ENCODE peak calls at places on chromosomes 5 and 9, in nine cellular contexts. One of them, this sample, is unnamed.

GRCh38 chr5:160260881-160261815 is 31.8 kb downstream of the FABP6 start:
- DNase-seq in ascending aorta: no peak
- DNase-seq in GM12865: peak
- DNase-seq in CD4-positive, CD25-positive, alpha-beta regulatory T cell: no peak
- DNase-seq in astrocyte of the spinal cord: peak
- DNase-seq in esophagus squamous epithelium: no peak
- DNase-seq in bronchial epithelial cell: peak
- DNase-seq in IMR-90: peak
- DNase-seq in HFF-Myc: no peak
- DNase-seq in this sample: peak

GRCh38 chr9:126939821-126940221 is 25.2 kb downstream of the RALGPS1 start:
- DNase-seq in ascending aorta: no peak
- DNase-seq in CD4-positive, CD25-positive, alpha-beta regulatory T cell: no peak
- DNase-seq in GM12865: no peak
- DNase-seq in esophagus squamous epithelium: no peak
- DNase-seq in astrocyte of the spinal cord: no peak
- DNase-seq in bronchial epithelial cell: no peak
- DNase-seq in HFF-Myc: no peak
- DNase-seq in IMR-90: no peak
- DNase-seq in this sample: no peak

GRCh38 chr9:127628644-127629467 is 16.8 kb downstream of the STXBP1 start:
- DNase-seq in esophagus squamous epithelium: no peak
- DNase-seq in bronchial epithelial cell: peak
- DNase-seq in IMR-90: no peak
- DNase-seq in HFF-Myc: no peak
- DNase-seq in astrocyte of the spinal cord: no peak
- DNase-seq in CD4-positive, CD25-positive, alpha-beta regulatory T cell: no peak
- DNase-seq in ascending aorta: no peak
- DNase-seq in GM12865: no peak
- DNase-seq in this sample: no peak

GRCh38 chr5:157540707-157541451 is 34.7 kb downstream of the ADAM19 start:
- DNase-seq in IMR-90: peak
- DNase-seq in ascending aorta: peak
- DNase-seq in astrocyte of the spinal cord: peak
- DNase-seq in CD4-positive, CD25-positive, alpha-beta regulatory T cell: peak
- DNase-seq in GM12865: peak
- DNase-seq in esophagus squamous epithelium: peak
- DNase-seq in HFF-Myc: no peak
- DNase-seq in bronchial epithelial cell: peak
- DNase-seq in this sample: no peak

GRCh38 chr9:82563841-82564240 is 499.1 kb downstream of the RASEF start:
- DNase-seq in bronchial epithelial cell: no peak
- DNase-seq in ascending aorta: no peak
- DNase-seq in CD4-positive, CD25-positive, alpha-beta regulatory T cell: no peak
- DNase-seq in astrocyte of the spinal cord: no peak
- DNase-seq in HFF-Myc: no peak
- DNase-seq in esophagus squamous epithelium: no peak
- DNase-seq in GM12865: no peak
- DNase-seq in IMR-90: no peak
- DNase-seq in this sample: no peak

GRCh38 chr9:131503626-131504465 is 1.1 kb downstream of the POMT1 start:
- DNase-seq in HFF-Myc: no peak
- DNase-seq in astrocyte of the spinal cord: peak
- DNase-seq in IMR-90: peak
- DNase-seq in CD4-positive, CD25-positive, alpha-beta regulatory T cell: peak
- DNase-seq in bronchial epithelial cell: peak
- DNase-seq in GM12865: peak
- DNase-seq in ascending aorta: no peak
- DNase-seq in esophagus squamous epithelium: no peak
- DNase-seq in this sample: no peak

GRCh38 chr5:83253731-83254130 is 176.4 kb downstream of the XRCC4 start:
- DNase-seq in ascending aorta: no peak
- DNase-seq in GM12865: no peak
- DNase-seq in bronchial epithelial cell: no peak
- DNase-seq in CD4-positive, CD25-positive, alpha-beta regulatory T cell: no peak
- DNase-seq in IMR-90: no peak
- DNase-seq in astrocyte of the spinal cord: peak
- DNase-seq in esophagus squamous epithelium: no peak
- DNase-seq in HFF-Myc: no peak
- DNase-seq in this sample: peak

GRCh38 chr9:108603141-108603540 is 252.6 kb downstream of the ACTL7B start:
- DNase-seq in ascending aorta: no peak
- DNase-seq in HFF-Myc: no peak
- DNase-seq in IMR-90: no peak
- DNase-seq in astrocyte of the spinal cord: no peak
- DNase-seq in CD4-positive, CD25-positive, alpha-beta regulatory T cell: no peak
- DNase-seq in esophagus squamous epithelium: no peak
- DNase-seq in GM12865: no peak
- DNase-seq in bronchial epithelial cell: peak
- DNase-seq in this sample: no peak

GRCh38 chr5:88883059-88883565 is at the start of gene MEF2C:
- DNase-seq in CD4-positive, CD25-positive, alpha-beta regulatory T cell: no peak
- DNase-seq in IMR-90: peak
- DNase-seq in esophagus squamous epithelium: peak
- DNase-seq in ascending aorta: peak
- DNase-seq in astrocyte of the spinal cord: peak
- DNase-seq in bronchial epithelial cell: peak
- DNase-seq in HFF-Myc: peak
- DNase-seq in GM12865: peak
- DNase-seq in this sample: peak

GRCh38 chr9:21761309-21761901 is 41.0 kb upstream of the MTAP start:
- DNase-seq in CD4-positive, CD25-positive, alpha-beta regulatory T cell: no peak
- DNase-seq in ascending aorta: no peak
- DNase-seq in esophagus squamous epithelium: no peak
- DNase-seq in IMR-90: no peak
- DNase-seq in astrocyte of the spinal cord: peak
- DNase-seq in bronchial epithelial cell: no peak
- DNase-seq in GM12865: peak
- DNase-seq in HFF-Myc: no peak
- DNase-seq in this sample: peak

GRCh38 chr5:96492654-96493053 is 59.6 kb upstream of the PCSK1 start:
- DNase-seq in CD4-positive, CD25-positive, alpha-beta regulatory T cell: no peak
- DNase-seq in astrocyte of the spinal cord: no peak
- DNase-seq in IMR-90: no peak
- DNase-seq in GM12865: no peak
- DNase-seq in HFF-Myc: no peak
- DNase-seq in bronchial epithelial cell: no peak
- DNase-seq in ascending aorta: no peak
- DNase-seq in esophagus squamous epithelium: no peak
- DNase-seq in this sample: no peak

GRCh38 chr9:37390759-37391158 is 31.7 kb upstream of the GRHPR start:
- DNase-seq in HFF-Myc: no peak
- DNase-seq in bronchial epithelial cell: peak
- DNase-seq in GM12865: peak
- DNase-seq in IMR-90: no peak
- DNase-seq in ascending aorta: no peak
- DNase-seq in CD4-positive, CD25-positive, alpha-beta regulatory T cell: no peak
- DNase-seq in esophagus squamous epithelium: no peak
- DNase-seq in astrocyte of the spinal cord: no peak
- DNase-seq in this sample: no peak

GRCh38 chr9:74025402-74025894 is 471.7 kb upstream of the RORB start:
- DNase-seq in IMR-90: no peak
- DNase-seq in CD4-positive, CD25-positive, alpha-beta regulatory T cell: no peak
- DNase-seq in esophagus squamous epithelium: no peak
- DNase-seq in HFF-Myc: no peak
- DNase-seq in GM12865: no peak
- DNase-seq in bronchial epithelial cell: peak
- DNase-seq in astrocyte of the spinal cord: peak
- DNase-seq in ascending aorta: no peak
- DNase-seq in this sample: peak

GRCh38 chr9:94672811-94673487 is 33.6 kb upstream of the FBP1 start:
- DNase-seq in CD4-positive, CD25-positive, alpha-beta regulatory T cell: no peak
- DNase-seq in GM12865: no peak
- DNase-seq in HFF-Myc: no peak
- DNase-seq in ascending aorta: no peak
- DNase-seq in bronchial epithelial cell: peak
- DNase-seq in astrocyte of the spinal cord: peak
- DNase-seq in esophagus squamous epithelium: no peak
- DNase-seq in IMR-90: peak
- DNase-seq in this sample: no peak

GRCh38 chr9:114606068-114606467 is 5.0 kb upstream of the TMEM268 start:
- DNase-seq in HFF-Myc: no peak
- DNase-seq in ascending aorta: no peak
- DNase-seq in CD4-positive, CD25-positive, alpha-beta regulatory T cell: no peak
- DNase-seq in IMR-90: no peak
- DNase-seq in astrocyte of the spinal cord: no peak
- DNase-seq in GM12865: no peak
- DNase-seq in bronchial epithelial cell: no peak
- DNase-seq in esophagus squamous epithelium: no peak
- DNase-seq in this sample: no peak

GRCh38 chr9:121906074-121906520 is 187.0 kb downstream of the TTLL11 start:
- DNase-seq in ascending aorta: no peak
- DNase-seq in astrocyte of the spinal cord: no peak
- DNase-seq in bronchial epithelial cell: peak
- DNase-seq in HFF-Myc: no peak
- DNase-seq in esophagus squamous epithelium: no peak
- DNase-seq in GM12865: no peak
- DNase-seq in CD4-positive, CD25-positive, alpha-beta regulatory T cell: no peak
- DNase-seq in IMR-90: peak
- DNase-seq in this sample: no peak

GRCh38 chr9:18979367-18979766 is 53.6 kb downstream of the SAXO1 start:
- DNase-seq in astrocyte of the spinal cord: peak
- DNase-seq in ascending aorta: no peak
- DNase-seq in CD4-positive, CD25-positive, alpha-beta regulatory T cell: no peak
- DNase-seq in bronchial epithelial cell: peak
- DNase-seq in HFF-Myc: no peak
- DNase-seq in GM12865: no peak
- DNase-seq in IMR-90: peak
- DNase-seq in esophagus squamous epithelium: no peak
- DNase-seq in this sample: no peak

DNA sequence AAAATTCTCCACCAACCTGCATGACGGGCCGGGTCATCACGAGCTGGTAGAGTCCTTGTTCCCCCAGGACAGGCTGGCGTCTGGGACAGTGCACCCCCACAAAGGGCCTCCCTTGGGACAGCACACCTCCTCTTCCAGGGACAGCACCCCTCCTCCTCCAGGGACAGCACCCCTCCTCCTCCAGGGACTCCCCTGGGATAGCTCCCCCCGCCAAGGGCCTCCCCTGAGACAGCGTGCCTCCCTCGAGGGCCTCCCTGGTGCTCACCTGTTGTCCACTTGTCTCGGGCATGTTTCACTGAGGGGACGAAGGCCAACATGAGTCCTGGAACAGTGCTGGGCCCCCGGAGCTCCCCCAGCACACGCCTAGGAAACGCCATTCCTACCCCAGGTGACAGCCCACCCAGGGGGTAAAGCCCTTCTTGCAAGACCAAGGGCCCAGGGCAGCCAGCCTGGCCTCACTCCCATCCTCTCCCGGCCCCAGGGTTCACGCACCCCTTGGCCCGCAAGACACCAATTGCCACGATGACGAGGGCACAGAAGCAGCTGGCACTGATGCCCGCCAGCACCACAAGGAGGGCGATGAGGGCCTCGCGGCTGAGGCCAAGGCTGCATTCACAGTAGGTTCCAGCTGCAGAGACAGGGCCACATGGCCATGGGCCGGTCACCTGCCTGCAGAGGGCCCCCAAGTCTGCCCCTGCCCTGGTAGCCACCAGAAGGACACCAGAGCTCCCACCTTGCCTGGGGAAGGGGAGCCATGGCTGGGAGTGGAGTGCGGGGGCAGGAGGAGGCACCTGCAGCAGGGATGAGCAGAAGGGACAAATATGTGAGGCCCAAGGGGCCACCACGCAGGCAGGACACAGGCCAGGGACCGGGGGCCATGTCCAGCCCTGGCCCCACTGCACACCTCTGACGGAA is at the start of gene TMEM210:
- DNase-seq in CD4-positive, CD25-positive, alpha-beta regulatory T cell: no peak
- DNase-seq in astrocyte of the spinal cord: no peak
- DNase-seq in ascending aorta: no peak
- DNase-seq in IMR-90: no peak
- DNase-seq in bronchial epithelial cell: no peak
- DNase-seq in GM12865: no peak
- DNase-seq in esophagus squamous epithelium: no peak
- DNase-seq in HFF-Myc: no peak
- DNase-seq in this sample: no peak
- H3K4me3 ChIP-seq in CD4-positive, CD25-positive, alpha-beta regulatory T cell: no peak
- H3K4me3 ChIP-seq in astrocyte of the spinal cord: no peak
- H3K4me3 ChIP-seq in ascending aorta: no peak
- H3K4me3 ChIP-seq in IMR-90: no peak
- H3K4me3 ChIP-seq in bronchial epithelial cell: no peak
- H3K4me3 ChIP-seq in GM12865: no peak
- H3K4me3 ChIP-seq in esophagus squamous epithelium: no peak
- H3K4me3 ChIP-seq in HFF-Myc: no peak
- H3K4me3 ChIP-seq in this sample: no peak

GRCh38 chr9:107286057-107286456 is 3.0 kb downstream of the RAD23B start:
- DNase-seq in HFF-Myc: no peak
- DNase-seq in astrocyte of the spinal cord: no peak
- DNase-seq in esophagus squamous epithelium: no peak
- DNase-seq in GM12865: no peak
- DNase-seq in IMR-90: peak
- DNase-seq in ascending aorta: no peak
- DNase-seq in bronchial epithelial cell: peak
- DNase-seq in CD4-positive, CD25-positive, alpha-beta regulatory T cell: no peak
- DNase-seq in this sample: no peak
- H3K4me3 ChIP-seq in HFF-Myc: peak
- H3K4me3 ChIP-seq in astrocyte of the spinal cord: peak
- H3K4me3 ChIP-seq in esophagus squamous epithelium: peak
- H3K4me3 ChIP-seq in GM12865: peak
- H3K4me3 ChIP-seq in IMR-90: peak
- H3K4me3 ChIP-seq in ascending aorta: peak
- H3K4me3 ChIP-seq in bronchial epithelial cell: no peak
- H3K4me3 ChIP-seq in CD4-positive, CD25-positive, alpha-beta regulatory T cell: peak
- H3K4me3 ChIP-seq in this sample: no peak

DNA sequence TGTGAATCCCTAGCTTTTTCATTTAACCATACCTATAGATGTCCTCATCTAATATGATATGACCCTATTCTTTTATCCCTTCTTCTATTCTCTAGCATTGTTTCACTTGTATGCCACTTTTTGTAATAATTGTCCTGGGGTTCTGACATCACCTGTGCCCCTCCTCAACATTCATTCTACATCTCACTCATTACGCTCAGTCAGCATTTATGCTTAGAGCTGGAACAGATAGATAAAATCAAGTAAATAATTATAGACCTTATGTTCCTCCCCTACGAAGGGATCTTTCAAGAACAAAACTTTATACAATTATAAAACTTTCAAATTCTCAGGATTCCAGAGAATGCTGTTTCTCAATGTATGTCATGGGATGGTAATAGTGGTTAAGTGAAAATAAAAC is 18.0 kb downstream of the GABRA6 start:
- DNase-seq in astrocyte of the spinal cord: no peak
- DNase-seq in esophagus squamous epithelium: no peak
- DNase-seq in HFF-Myc: no peak
- DNase-seq in ascending aorta: no peak
- DNase-seq in IMR-90: no peak
- DNase-seq in CD4-positive, CD25-positive, alpha-beta regulatory T cell: no peak
- DNase-seq in bronchial epithelial cell: no peak
- DNase-seq in GM12865: no peak
- DNase-seq in this sample: no peak
- H3K4me3 ChIP-seq in astrocyte of the spinal cord: no peak
- H3K4me3 ChIP-seq in esophagus squamous epithelium: no peak
- H3K4me3 ChIP-seq in HFF-Myc: no peak
- H3K4me3 ChIP-seq in ascending aorta: no peak
- H3K4me3 ChIP-seq in IMR-90: no peak
- H3K4me3 ChIP-seq in CD4-positive, CD25-positive, alpha-beta regulatory T cell: no peak
- H3K4me3 ChIP-seq in bronchial epithelial cell: no peak
- H3K4me3 ChIP-seq in GM12865: no peak
- H3K4me3 ChIP-seq in this sample: no peak

DNA sequence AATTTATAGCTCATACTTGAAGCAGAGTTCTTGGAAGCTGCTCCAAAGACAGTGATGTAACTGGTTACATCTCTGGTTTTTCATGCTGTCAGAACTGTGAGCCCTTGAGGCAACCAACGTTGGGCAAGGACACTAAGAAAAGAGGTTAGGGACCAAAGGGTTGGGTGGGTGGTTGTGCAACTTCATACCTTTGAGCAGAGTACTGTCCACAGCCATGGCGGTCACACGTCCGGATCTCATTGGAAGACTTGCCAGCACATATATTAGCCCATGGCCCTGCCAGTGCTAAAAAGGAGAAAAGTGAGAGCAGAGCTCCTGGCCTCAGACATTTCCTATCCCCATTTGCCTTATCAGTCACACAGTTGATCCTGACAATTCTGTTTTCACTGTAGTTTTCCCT is 2.1 kb downstream of the LECT2 start:
- DNase-seq in IMR-90: no peak
- DNase-seq in CD4-positive, CD25-positive, alpha-beta regulatory T cell: no peak
- DNase-seq in bronchial epithelial cell: no peak
- DNase-seq in astrocyte of the spinal cord: no peak
- DNase-seq in HFF-Myc: no peak
- DNase-seq in ascending aorta: no peak
- DNase-seq in esophagus squamous epithelium: no peak
- DNase-seq in GM12865: no peak
- DNase-seq in this sample: no peak
- H3K4me3 ChIP-seq in IMR-90: no peak
- H3K4me3 ChIP-seq in CD4-positive, CD25-positive, alpha-beta regulatory T cell: no peak
- H3K4me3 ChIP-seq in bronchial epithelial cell: no peak
- H3K4me3 ChIP-seq in astrocyte of the spinal cord: no peak
- H3K4me3 ChIP-seq in HFF-Myc: no peak
- H3K4me3 ChIP-seq in ascending aorta: no peak
- H3K4me3 ChIP-seq in esophagus squamous epithelium: no peak
- H3K4me3 ChIP-seq in GM12865: no peak
- H3K4me3 ChIP-seq in this sample: no peak

This sample was measured in astrocyte of the cerebellum.